ENCODE peak calls at places on chromosomes 2 and 18, in five cellular contexts. A, L, M, K and W are unnamed samples.

GRCh38 chr18:2961828-2962227 is 51.1 kb downstream of the LPIN2 start:
- DNase-seq in M (peak; percentile 49), A (no peak), K (peak; percentile 33), L (no peak), W (peak; percentile 36)

GRCh38 chr18:21391074-21391673 is 149.1 kb downstream of the GREB1L start:
- DNase-seq in A (no peak), L (no peak), K (no peak), M (no peak), W (peak; percentile 11)

GRCh38 chr2:238565031-238565430 is 138.3 kb downstream of the ASB1 start:
- DNase-seq in M (no peak), A (no peak), K (no peak), L (no peak), W (no peak)

GRCh38 chr2:229445501-229446294 is 174.6 kb upstream of the PID1 start:
- DNase-seq in A (no peak), K (peak; percentile 31), L (no peak), M (peak; percentile 35), W (peak; percentile 19)

GRCh38 chr2:238921681-238922319 is 73.9 kb downstream of the TWIST2 start:
- DNase-seq in M (no peak), A (no peak), K (no peak), L (no peak), W (no peak)

GRCh38 chr2:176931588-176932563 is 280.7 kb upstream of the HNRNPA3 start:
- DNase-seq in L (no peak), A (peak; percentile 79), M (peak; percentile 28), K (no peak), W (peak; percentile 32)

GRCh38 chr2:118686364-118686763 is 161.1 kb downstream of the EN1 start:
- DNase-seq in L (no peak), M (peak; percentile 46), K (no peak), A (no peak), W (peak; percentile 50)

GRCh38 chr2:138494265-138494966 is 7.2 kb upstream of the SPOPL start:
- DNase-seq in K (no peak), A (no peak), M (no peak), L (no peak), W (no peak)

GRCh38 chr2:29983308-29983707 is 61.9 kb upstream of the ALK start:
- DNase-seq in M (no peak), A (no peak), K (no peak), L (no peak), W (no peak)

GRCh38 chr2:226781471-226781870 is 18.1 kb downstream of the IRS1 start:
- DNase-seq in A (no peak), K (no peak), L (no peak), M (no peak), W (no peak)

GRCh38 chr2:131148426-131148825 is 43.3 kb downstream of the PLEKHB2 start:
- DNase-seq in A (no peak), M (no peak), L (no peak), K (peak; percentile 8), W (no peak)